ENCODE peak calls at places on chromosomes 2 and 18, in four cellular contexts. B, U, Q and K are unnamed samples.

GRCh38 chr2:167135691-167136090 is 247.4 kb downstream of the XIRP2 start:
- DNase-seq in B (no peak), U (peak), Q (no peak), K (no peak)

GRCh38 chr18:27793013-27793412 is 383.9 kb downstream of the CDH2 start:
- DNase-seq in B (no peak), U (no peak), Q (no peak), K (no peak)

GRCh38 chr2:128474014-128474961 is 155.6 kb upstream of the HS6ST1 start:
- DNase-seq in B (peak), U (no peak), Q (no peak), K (no peak)

GRCh38 chr18:58484989-58485962 is 143.6 kb downstream of the ALPK2 start:
- DNase-seq in B (no peak), U (no peak), Q (peak), K (no peak)

GRCh38 chr18:63578357-63578958 is 8.7 kb upstream of the SERPINB13 start:
- DNase-seq in B (no peak), U (peak), Q (peak), K (no peak)

GRCh38 chr2:229129738-229130371 is 141.2 kb downstream of the PID1 start:
- DNase-seq in B (no peak), U (no peak), Q (peak), K (no peak)

GRCh38 chr2:239378918-239379640 is 21.7 kb downstream of the HDAC4 start:
- DNase-seq in B (no peak), U (no peak), Q (no peak), K (no peak)

GRCh38 chr2:142131016-142131714 is at the start of gene LRP1B:
- DNase-seq in B (no peak), U (peak), Q (peak), K (peak)

GRCh38 chr2:64426191-64426952 is 27.6 kb upstream of the LGALSL start:
- DNase-seq in B (no peak), U (no peak), Q (no peak), K (no peak)

GRCh38 chr2:175251425-175252041 is 70.0 kb upstream of the ATP5MC3 start:
- DNase-seq in B (no peak), U (peak), Q (peak), K (no peak)

GRCh38 chr2:28610583-28611201 is 114.8 kb downstream of the PLB1 start:
- DNase-seq in B (no peak), U (peak), Q (peak), K (no peak)

GRCh38 chr2:44553456-44553855 is 191.7 kb downstream of the CAMKMT start:
- DNase-seq in B (no peak), U (peak), Q (peak), K (no peak)

GRCh38 chr2:226247289-226248275 is 552.0 kb downstream of the IRS1 start:
- DNase-seq in B (no peak), U (peak), Q (peak), K (no peak)

GRCh38 chr2:120869036-120869435 is 133.4 kb downstream of the GLI2 start:
- DNase-seq in B (no peak), U (no peak), Q (no peak), K (no peak)

GRCh38 chr18:63316612-63317555 is 2.7 kb downstream of the BCL2 start:
- DNase-seq in B (no peak), U (no peak), Q (no peak), K (no peak)

GRCh38 chr2:69915050-69915945 is at the start of gene MXD1:
- DNase-seq in B (no peak), U (no peak), Q (no peak), K (no peak)

GRCh38 chr2:15704086-15704787 is 112.6 kb downstream of the DDX1 start:
- DNase-seq in B (no peak), U (no peak), Q (no peak), K (no peak)

GRCh38 chr2:128756372-128756730 is 437.7 kb upstream of the HS6ST1 start:
- DNase-seq in B (peak), U (no peak), Q (no peak), K (no peak)

GRCh38 chr18:37483984-37484892 is 81.4 kb downstream of the CELF4 start:
- DNase-seq in B (no peak), U (no peak), Q (no peak), K (no peak)

GRCh38 chr2:205706769-205707375 is 24.6 kb downstream of the NRP2 start:
- DNase-seq in B (no peak), U (peak), Q (peak), K (no peak)

GRCh38 chr2:63710732-63711131 is 122.0 kb downstream of the MDH1 start:
- DNase-seq in B (no peak), U (no peak), Q (no peak), K (no peak)

GRCh38 chr2:7588295-7588694 is 671.1 kb downstream of the RNF144A start:
- DNase-seq in B (no peak), U (no peak), Q (no peak), K (no peak)

GRCh38 chr2:173990970-173991819 is 26.0 kb upstream of the SP3 start:
- DNase-seq in B (peak), U (peak), Q (peak), K (no peak)

GRCh38 chr2:239399404-239399999 is 1.3 kb downstream of the HDAC4 start:
- DNase-seq in B (peak), U (no peak), Q (peak), K (no peak)

GRCh38 chr2:120272763-120273481 is 20.3 kb downstream of the RALB start:
- DNase-seq in B (no peak), U (no peak), Q (no peak), K (no peak)

GRCh38 chr2:20432714-20433113 is 14.2 kb upstream of the RHOB start:
- DNase-seq in B (no peak), U (no peak), Q (no peak), K (no peak)

GRCh38 chr2:23449413-23449812 is 64.4 kb downstream of the KLHL29 start:
- DNase-seq in B (peak), U (no peak), Q (no peak), K (no peak)

GRCh38 chr2:198314559-198315153 is 510.3 kb downstream of the PLCL1 start:
- DNase-seq in B (no peak), U (peak), Q (peak), K (no peak)

GRCh38 chr2:119068154-119068725 is 90.3 kb downstream of the C1QL2 start:
- DNase-seq in B (no peak), U (no peak), Q (no peak), K (no peak)

GRCh38 chr2:67974564-67975430 is 88.0 kb downstream of the C1D start:
- DNase-seq in B (no peak), U (no peak), Q (peak), K (peak)